ENCODE peak calls at places on chromosomes 7 and 10, in four cellular contexts. One of them, this sample, is unnamed.

GRCh38 chr10:113322843-113323242 is 230.0 kb upstream of the HABP2 start:
- DNase-seq in IMR-90: no peak
- DNase-seq in keratinocyte: no peak
- DNase-seq in K562: no peak
- DNase-seq in this sample: no peak

GRCh38 chr7:29230871-29231345 is 36.3 kb downstream of the CHN2 start:
- DNase-seq in IMR-90: no peak
- DNase-seq in keratinocyte: no peak
- DNase-seq in K562: no peak
- DNase-seq in this sample: no peak

GRCh38 chr7:156474241-156474743 is 166.3 kb upstream of the RNF32 start:
- DNase-seq in IMR-90: peak; percentile 90
- DNase-seq in keratinocyte: no peak
- DNase-seq in K562: no peak
- DNase-seq in this sample: peak; percentile 20

GRCh38 chr10:129386415-129387257 is 80.4 kb upstream of the MGMT start:
- DNase-seq in IMR-90: no peak
- DNase-seq in keratinocyte: no peak
- DNase-seq in K562: no peak
- DNase-seq in this sample: peak; percentile 2

GRCh38 chr7:34973400-34973760 is 63.9 kb downstream of the DPY19L1 start:
- DNase-seq in IMR-90: no peak
- DNase-seq in keratinocyte: no peak
- DNase-seq in K562: no peak
- DNase-seq in this sample: no peak

GRCh38 chr10:112570585-112570984 is 123.6 kb downstream of the VTI1A start:
- DNase-seq in IMR-90: no peak
- DNase-seq in keratinocyte: no peak
- DNase-seq in K562: no peak
- DNase-seq in this sample: no peak

GRCh38 chr10:126247454-126247975 is 140.8 kb downstream of the ADAM12 start:
- DNase-seq in IMR-90: peak; percentile 100
- DNase-seq in keratinocyte: peak; percentile 75
- DNase-seq in K562: no peak
- DNase-seq in this sample: peak; percentile 67

GRCh38 chr7:153951207-153951725 is 100.9 kb upstream of the DPP6 start:
- DNase-seq in IMR-90: no peak
- DNase-seq in keratinocyte: no peak
- DNase-seq in K562: no peak
- DNase-seq in this sample: no peak

GRCh38 chr10:114448897-114449296 is 44.6 kb upstream of the AFAP1L2 start:
- DNase-seq in IMR-90: no peak
- DNase-seq in keratinocyte: no peak
- DNase-seq in K562: no peak
- DNase-seq in this sample: peak; percentile 75

GRCh38 chr10:45441791-45442190 is 67.8 kb downstream of the ALOX5 start:
- DNase-seq in IMR-90: no peak
- DNase-seq in keratinocyte: no peak
- DNase-seq in K562: no peak
- DNase-seq in this sample: no peak

GRCh38 chr7:4267326-4268039 is 414.6 kb upstream of the FOXK1 start:
- DNase-seq in IMR-90: no peak
- DNase-seq in keratinocyte: no peak
- DNase-seq in K562: no peak
- DNase-seq in this sample: no peak

GRCh38 chr10:58836991-58837390 is 324.3 kb downstream of the BICC1 start:
- DNase-seq in IMR-90: no peak
- DNase-seq in keratinocyte: no peak
- DNase-seq in K562: no peak
- DNase-seq in this sample: no peak

GRCh38 chr10:90447836-90448235 is 410.0 kb downstream of the HTR7 start:
- DNase-seq in IMR-90: no peak
- DNase-seq in keratinocyte: no peak
- DNase-seq in K562: no peak
- DNase-seq in this sample: peak; percentile 10

GRCh38 chr7:22195402-22195801 is 161.6 kb downstream of the RAPGEF5 start:
- DNase-seq in IMR-90: no peak
- DNase-seq in keratinocyte: no peak
- DNase-seq in K562: no peak
- DNase-seq in this sample: no peak

GRCh38 chr7:102875700-102876192 is 37.1 kb upstream of the LRRC17 start:
- DNase-seq in IMR-90: peak; percentile 100
- DNase-seq in keratinocyte: peak; percentile 98
- DNase-seq in K562: peak; percentile 32
- DNase-seq in this sample: peak; percentile 94

GRCh38 chr10:104300002-104300735 is 31.2 kb downstream of the GSTO2 start:
- DNase-seq in IMR-90: peak; percentile 100
- DNase-seq in keratinocyte: no peak
- DNase-seq in K562: no peak
- DNase-seq in this sample: peak; percentile 96

GRCh38 chr7:158502068-158502750 is 85.4 kb downstream of the PTPRN2 start:
- DNase-seq in IMR-90: no peak
- DNase-seq in keratinocyte: no peak
- DNase-seq in K562: no peak
- DNase-seq in this sample: no peak

GRCh38 chr10:456486-456885 is 233.0 kb downstream of the DIP2C start:
- DNase-seq in IMR-90: no peak
- DNase-seq in keratinocyte: no peak
- DNase-seq in K562: no peak
- DNase-seq in this sample: no peak

GRCh38 chr7:74476546-74477095 is 22.9 kb downstream of the GTF2IRD1 start:
- DNase-seq in IMR-90: no peak
- DNase-seq in keratinocyte: peak; percentile 81
- DNase-seq in K562: no peak
- DNase-seq in this sample: no peak

GRCh38 chr10:21927601-21928000 is 75.9 kb downstream of the DNAJC1 start:
- DNase-seq in IMR-90: peak; percentile 77
- DNase-seq in keratinocyte: no peak
- DNase-seq in K562: no peak
- DNase-seq in this sample: peak; percentile 7

GRCh38 chr7:111499027-111499426 is 63.3 kb downstream of the IMMP2L start:
- DNase-seq in IMR-90: peak; percentile 83
- DNase-seq in keratinocyte: peak; percentile 89
- DNase-seq in K562: peak; percentile 45
- DNase-seq in this sample: peak; percentile 8

GRCh38 chr7:67786021-67786420 is 789.4 kb downstream of the TYW1 start:
- DNase-seq in IMR-90: no peak
- DNase-seq in keratinocyte: no peak
- DNase-seq in K562: no peak
- DNase-seq in this sample: no peak

GRCh38 chr10:128708182-128708581 is 582.0 kb upstream of the MKI67 start:
- DNase-seq in IMR-90: no peak
- DNase-seq in keratinocyte: no peak
- DNase-seq in K562: no peak
- DNase-seq in this sample: no peak

GRCh38 chr7:55573526-55573925 is 1.2 kb upstream of the VOPP1 start:
- DNase-seq in IMR-90: peak; percentile 55
- DNase-seq in keratinocyte: no peak
- DNase-seq in K562: no peak
- DNase-seq in this sample: peak; percentile 53

GRCh38 chr7:55575098-55575497 is 2.8 kb upstream of the VOPP1 start:
- DNase-seq in IMR-90: no peak
- DNase-seq in keratinocyte: no peak
- DNase-seq in K562: no peak
- DNase-seq in this sample: peak; percentile 38

GRCh38 chr7:55574062-55574717 is 1.9 kb upstream of the VOPP1 start:
- DNase-seq in IMR-90: peak; percentile 28
- DNase-seq in keratinocyte: no peak
- DNase-seq in K562: no peak
- DNase-seq in this sample: peak; percentile 74

GRCh38 chr7:55575733-55576132 is 3.4 kb upstream of the VOPP1 start:
- DNase-seq in IMR-90: no peak
- DNase-seq in keratinocyte: no peak
- DNase-seq in K562: no peak
- DNase-seq in this sample: no peak

GRCh38 chr7:55576753-55577152 is 4.5 kb upstream of the VOPP1 start:
- DNase-seq in IMR-90: no peak
- DNase-seq in keratinocyte: no peak
- DNase-seq in K562: no peak
- DNase-seq in this sample: no peak
- H3K9me1 ChIP-seq in IMR-90: peaks cover 14% of the 10 kb centered on the region
- H3K9me1 ChIP-seq in keratinocyte: peaks cover 3% of the 10 kb centered on the region
- H3K9me1 ChIP-seq in K562: no peaks in the 10 kb centered on the region
- H3K9me1 ChIP-seq in this sample: no peaks in the 10 kb centered on the region

GRCh38 chr10:23523251-23523650 is 84.4 kb downstream of the OTUD1 start:
- DNase-seq in IMR-90: no peak
- DNase-seq in keratinocyte: no peak
- DNase-seq in K562: no peak
- DNase-seq in this sample: no peak

GRCh38 chr10:23521735-23522134 is 82.9 kb downstream of the OTUD1 start:
- DNase-seq in IMR-90: no peak
- DNase-seq in keratinocyte: no peak
- DNase-seq in K562: no peak
- DNase-seq in this sample: no peak

GRCh38 chr10:23528419-23528818 is 89.5 kb downstream of the OTUD1 start:
- DNase-seq in IMR-90: no peak
- DNase-seq in keratinocyte: no peak
- DNase-seq in K562: no peak
- DNase-seq in this sample: no peak

GRCh38 chr10:23522345-23522744 is 83.5 kb downstream of the OTUD1 start:
- DNase-seq in IMR-90: no peak
- DNase-seq in keratinocyte: no peak
- DNase-seq in K562: no peak
- DNase-seq in this sample: no peak

DNA sequence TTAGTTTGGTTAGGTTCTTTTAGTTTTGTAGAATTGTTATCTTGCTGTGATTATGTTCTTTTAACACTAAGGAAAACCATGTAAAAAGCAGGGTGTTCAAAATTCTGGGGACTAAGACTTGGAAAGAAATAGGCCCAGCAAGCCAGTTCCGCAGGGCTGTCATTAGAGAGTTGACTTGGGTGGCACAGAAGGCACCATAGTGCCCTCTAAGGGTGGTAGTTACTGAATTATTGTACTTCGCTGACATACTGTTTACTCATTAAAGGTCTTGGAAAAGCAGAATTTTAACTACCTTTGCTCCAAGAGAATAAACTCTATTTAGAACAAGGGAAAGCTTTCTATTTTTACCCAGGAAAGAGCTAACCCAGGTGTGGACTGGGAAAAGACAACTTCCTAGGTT is 86.5 kb downstream of the OTUD1 start:
- DNase-seq in IMR-90: peak; percentile 7
- DNase-seq in keratinocyte: no peak
- DNase-seq in K562: no peak
- DNase-seq in this sample: no peak
- H3K9me1 ChIP-seq in IMR-90: no peaks in the 10 kb centered on the region
- H3K9me1 ChIP-seq in keratinocyte: no peaks in the 10 kb centered on the region
- H3K9me1 ChIP-seq in K562: no peaks in the 10 kb centered on the region
- H3K9me1 ChIP-seq in this sample: no peaks in the 10 kb centered on the region

GRCh38 chr10:24215193-24215592 is 6.3 kb downstream of the KIAA1217 start:
- DNase-seq in IMR-90: no peak
- DNase-seq in keratinocyte: no peak
- DNase-seq in K562: no peak
- DNase-seq in this sample: no peak
- H3K9me1 ChIP-seq in IMR-90: no peaks in the 10 kb centered on the region
- H3K9me1 ChIP-seq in keratinocyte: no peaks in the 10 kb centered on the region
- H3K9me1 ChIP-seq in K562: no peaks in the 10 kb centered on the region
- H3K9me1 ChIP-seq in this sample: no peaks in the 10 kb centered on the region

GRCh38 chr10:61805091-61805490 is 96.4 kb upstream of the ARID5B start:
- DNase-seq in IMR-90: no peak
- DNase-seq in keratinocyte: no peak
- DNase-seq in K562: no peak
- DNase-seq in this sample: no peak

GRCh38 chr10:61804414-61804813 is 97.1 kb upstream of the ARID5B start:
- DNase-seq in IMR-90: peak; percentile 53
- DNase-seq in keratinocyte: no peak
- DNase-seq in K562: no peak
- DNase-seq in this sample: peak; percentile 70

GRCh38 chr10:61798711-61799110 is 102.8 kb upstream of the ARID5B start:
- DNase-seq in IMR-90: no peak
- DNase-seq in keratinocyte: no peak
- DNase-seq in K562: no peak
- DNase-seq in this sample: no peak

GRCh38 chr10:61803269-61803668 is 98.2 kb upstream of the ARID5B start:
- DNase-seq in IMR-90: no peak
- DNase-seq in keratinocyte: no peak
- DNase-seq in K562: no peak
- DNase-seq in this sample: no peak
- H3K9me1 ChIP-seq in IMR-90: peaks cover 3% of the 10 kb centered on the region
- H3K9me1 ChIP-seq in keratinocyte: no peaks in the 10 kb centered on the region
- H3K9me1 ChIP-seq in K562: no peaks in the 10 kb centered on the region
- H3K9me1 ChIP-seq in this sample: no peaks in the 10 kb centered on the region

This sample was measured in endothelial cell of umbilical vein.